ENCODE peak calls at places on chromosomes 3 and 15, in six cellular contexts. One of them, this sample, is unnamed.

GRCh38 chr3:189688296-189688695 is 57.1 kb downstream of the TP63 start:
- DNase-seq in DND-41: no peak
- DNase-seq in ovary: no peak
- DNase-seq in AG04449: no peak
- DNase-seq in AG04450: no peak
- DNase-seq in fibroblast of lung: no peak
- DNase-seq in this sample: no peak

GRCh38 chr3:170154569-170155143 is 26.9 kb downstream of the PHC3 start:
- DNase-seq in AG04450: no peak
- DNase-seq in AG04449: no peak
- DNase-seq in ovary: no peak
- DNase-seq in fibroblast of lung: no peak
- DNase-seq in DND-41: no peak
- DNase-seq in this sample: no peak

GRCh38 chr15:29106551-29107290 is 162.9 kb downstream of the NSMCE3 start:
- DNase-seq in ovary: no peak
- DNase-seq in AG04449: no peak
- DNase-seq in AG04450: no peak
- DNase-seq in DND-41: no peak
- DNase-seq in fibroblast of lung: no peak
- DNase-seq in this sample: no peak

GRCh38 chr3:127473244-127474024 is 117.1 kb downstream of the TPRA1 start:
- DNase-seq in AG04450: no peak
- DNase-seq in AG04449: no peak
- DNase-seq in ovary: no peak
- DNase-seq in fibroblast of lung: no peak
- DNase-seq in DND-41: peak
- DNase-seq in this sample: no peak

GRCh38 chr15:53811530-53811929 is 52.1 kb upstream of the WDR72 start:
- DNase-seq in DND-41: no peak
- DNase-seq in AG04450: no peak
- DNase-seq in AG04449: no peak
- DNase-seq in ovary: no peak
- DNase-seq in fibroblast of lung: peak
- DNase-seq in this sample: peak

GRCh38 chr3:46070458-46071136 is 43.3 kb upstream of the XCR1 start:
- DNase-seq in ovary: no peak
- DNase-seq in DND-41: no peak
- DNase-seq in AG04450: no peak
- DNase-seq in fibroblast of lung: no peak
- DNase-seq in AG04449: no peak
- DNase-seq in this sample: no peak

GRCh38 chr3:45994661-45995369 is 809 bp downstream of the FYCO1 start:
- DNase-seq in DND-41: peak
- DNase-seq in AG04449: no peak
- DNase-seq in AG04450: no peak
- DNase-seq in ovary: peak
- DNase-seq in fibroblast of lung: no peak
- DNase-seq in this sample: no peak

GRCh38 chr15:92807971-92808571 is 92.1 kb upstream of the CHD2 start:
- DNase-seq in AG04449: no peak
- DNase-seq in fibroblast of lung: no peak
- DNase-seq in ovary: peak
- DNase-seq in AG04450: no peak
- DNase-seq in DND-41: peak
- DNase-seq in this sample: no peak

GRCh38 chr3:101970915-101971314 is 121.6 kb downstream of the NFKBIZ start:
- DNase-seq in DND-41: no peak
- DNase-seq in ovary: no peak
- DNase-seq in AG04449: no peak
- DNase-seq in fibroblast of lung: no peak
- DNase-seq in AG04450: no peak
- DNase-seq in this sample: no peak

GRCh38 chr3:24525022-24525421 is 30.4 kb upstream of the THRB start:
- DNase-seq in AG04450: no peak
- DNase-seq in AG04449: no peak
- DNase-seq in ovary: no peak
- DNase-seq in DND-41: no peak
- DNase-seq in fibroblast of lung: no peak
- DNase-seq in this sample: no peak

GRCh38 chr3:98010194-98010882 is 24.8 kb downstream of the GABRR3 start:
- DNase-seq in AG04450: no peak
- DNase-seq in fibroblast of lung: no peak
- DNase-seq in AG04449: no peak
- DNase-seq in ovary: no peak
- DNase-seq in DND-41: no peak
- DNase-seq in this sample: no peak

GRCh38 chr15:51266548-51266947 is 71.8 kb downstream of the CYP19A1 start:
- DNase-seq in ovary: no peak
- DNase-seq in AG04450: no peak
- DNase-seq in DND-41: no peak
- DNase-seq in AG04449: no peak
- DNase-seq in fibroblast of lung: no peak
- DNase-seq in this sample: no peak
- H3K4me3 ChIP-seq in ovary: peak
- H3K4me3 ChIP-seq in AG04450: no peak
- H3K4me3 ChIP-seq in DND-41: no peak
- H3K4me3 ChIP-seq in AG04449: peak
- H3K4me3 ChIP-seq in fibroblast of lung: peak
- H3K4me3 ChIP-seq in this sample: peak

GRCh38 chr3:10169000-10169496 is 4.3 kb downstream of the IRAK2 start:
- DNase-seq in ovary: no peak
- DNase-seq in AG04449: no peak
- DNase-seq in AG04450: no peak
- DNase-seq in fibroblast of lung: no peak
- DNase-seq in DND-41: no peak
- DNase-seq in this sample: no peak
- TF ChIP-seq CTCF in ovary: no peak
- TF ChIP-seq CTCF in AG04449: no peak
- TF ChIP-seq CTCF in AG04450: no peak
- TF ChIP-seq CTCF in fibroblast of lung: no peak
- TF ChIP-seq CTCF in DND-41: no peak
- TF ChIP-seq CTCF in this sample: no peak

DNA sequence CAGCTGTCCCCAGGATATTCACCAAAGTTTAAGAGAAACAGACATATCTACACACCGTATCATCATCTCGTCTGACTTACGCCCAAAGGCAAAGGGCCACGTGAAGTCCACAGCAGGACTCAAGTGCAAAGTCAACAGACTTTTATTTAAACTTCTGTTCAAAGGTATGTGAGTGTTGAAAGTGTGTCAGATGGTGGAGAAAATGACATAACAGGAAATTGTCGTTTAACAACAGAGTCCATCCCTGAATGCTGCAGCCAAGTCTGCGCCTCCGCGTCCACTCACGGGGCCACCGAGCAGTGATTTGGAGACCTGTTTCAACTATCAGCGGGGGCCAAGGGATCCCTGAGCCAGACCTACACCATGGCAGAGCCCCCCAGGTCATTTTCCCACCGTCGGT is 165.6 kb downstream of the XXYLT1 start:
- DNase-seq in ovary: no peak
- DNase-seq in DND-41: no peak
- DNase-seq in AG04449: no peak
- DNase-seq in fibroblast of lung: no peak
- DNase-seq in AG04450: no peak
- DNase-seq in this sample: no peak
- H3K4me3 ChIP-seq in ovary: no peak
- H3K4me3 ChIP-seq in DND-41: no peak
- H3K4me3 ChIP-seq in AG04449: no peak
- H3K4me3 ChIP-seq in fibroblast of lung: no peak
- H3K4me3 ChIP-seq in AG04450: no peak
- H3K4me3 ChIP-seq in this sample: no peak

DNA sequence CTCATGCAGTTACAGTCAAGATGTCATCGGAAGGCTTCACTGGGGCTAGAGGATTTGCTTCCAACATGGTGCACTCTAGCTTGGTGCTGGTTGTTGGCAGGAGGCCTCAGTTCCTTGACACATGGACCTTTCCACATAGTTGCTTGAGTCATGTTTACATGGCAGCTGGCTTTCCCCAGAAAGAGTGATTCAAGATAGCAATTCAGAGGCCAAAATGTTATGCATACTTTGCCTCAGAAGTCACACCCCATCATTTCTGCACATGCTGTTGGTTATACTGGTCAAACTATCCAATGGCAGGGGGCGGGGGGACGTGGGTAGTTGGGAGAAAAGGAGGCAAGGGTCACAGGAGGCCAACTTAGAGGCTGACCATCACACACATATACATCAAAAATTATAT is 58.7 kb downstream of the FOXB1 start:
- DNase-seq in DND-41: no peak
- DNase-seq in fibroblast of lung: peak
- DNase-seq in ovary: no peak
- DNase-seq in AG04449: no peak
- DNase-seq in AG04450: peak
- DNase-seq in this sample: peak
- TF ChIP-seq CTCF in DND-41: no peak
- TF ChIP-seq CTCF in fibroblast of lung: no peak
- TF ChIP-seq CTCF in ovary: no peak
- TF ChIP-seq CTCF in AG04449: no peak
- TF ChIP-seq CTCF in AG04450: no peak
- TF ChIP-seq CTCF in this sample: no peak

GRCh38 chr3:191340976-191341375 is 10.7 kb upstream of the UTS2B start:
- DNase-seq in ovary: no peak
- DNase-seq in DND-41: no peak
- DNase-seq in AG04449: no peak
- DNase-seq in fibroblast of lung: no peak
- DNase-seq in AG04450: no peak
- DNase-seq in this sample: no peak

GRCh38 chr3:191339313-191339917 is 9.1 kb upstream of the UTS2B start:
- DNase-seq in ovary: no peak
- DNase-seq in fibroblast of lung: no peak
- DNase-seq in DND-41: no peak
- DNase-seq in AG04450: no peak
- DNase-seq in AG04449: no peak
- DNase-seq in this sample: no peak

GRCh38 chr3:191336833-191337232 is 6.5 kb upstream of the UTS2B start:
- DNase-seq in AG04450: no peak
- DNase-seq in ovary: no peak
- DNase-seq in AG04449: no peak
- DNase-seq in DND-41: no peak
- DNase-seq in fibroblast of lung: no peak
- DNase-seq in this sample: no peak

GRCh38 chr3:191334359-191334893 is 4.1 kb upstream of the UTS2B start:
- DNase-seq in AG04450: no peak
- DNase-seq in fibroblast of lung: no peak
- DNase-seq in AG04449: no peak
- DNase-seq in DND-41: no peak
- DNase-seq in ovary: no peak
- DNase-seq in this sample: no peak

GRCh38 chr3:191338177-191338488 is 7.8 kb upstream of the UTS2B start:
- DNase-seq in DND-41: no peak
- DNase-seq in fibroblast of lung: no peak
- DNase-seq in AG04450: no peak
- DNase-seq in AG04449: no peak
- DNase-seq in ovary: no peak
- DNase-seq in this sample: no peak
- H3K4me3 ChIP-seq in DND-41: no peak
- H3K4me3 ChIP-seq in fibroblast of lung: no peak
- H3K4me3 ChIP-seq in AG04450: no peak
- H3K4me3 ChIP-seq in AG04449: no peak
- H3K4me3 ChIP-seq in ovary: no peak
- H3K4me3 ChIP-seq in this sample: no peak